ENCODE peak calls at places on chromosomes 12 and 14, in ten cellular contexts. K is substantia nigra; J is adrenal gland; P is lower lobe of right lung; Y is heart left ventricle; W is AG04450; S is A549; R is HepG2; V is CD8-positive, alpha-beta memory T cell; C is MM.1S. L is an unnamed sample.

GRCh38 chr12:119153477-119154434 is 25.0 kb upstream of the HSPB8 start:
- DNase-seq in K (no peak), J (peak; percentile 38), P (peak; percentile 81), Y (peak; percentile 50), W (no peak), S (no peak), R (no peak), V (no peak), C (peak; percentile 14), L (no peak)

GRCh38 chr12:50842637-50843493 is at the start of gene TMPRSS12:
- DNase-seq in K (no peak), J (peak; percentile 49), P (peak; percentile 62), Y (peak; percentile 29), W (no peak), S (no peak), R (no peak), V (no peak), C (no peak), L (no peak)

GRCh38 chr12:46629331-46630229 is 196.2 kb downstream of the SLC38A4 start:
- DNase-seq in K (no peak), J (no peak), P (no peak), Y (no peak), W (no peak), S (no peak), R (no peak), V (no peak), C (no peak), L (no peak)

GRCh38 chr12:18753481-18754117 is 15.7 kb downstream of the CAPZA3 start:
- DNase-seq in K (no peak), J (no peak), P (no peak), Y (peak; percentile 51), W (no peak), S (no peak), R (no peak), V (no peak), C (no peak), L (no peak)

GRCh38 chr12:10189653-10190052 is 10.8 kb downstream of the TMEM52B start:
- DNase-seq in K (no peak), J (no peak), P (no peak), Y (peak; percentile 31), W (no peak), S (no peak), R (no peak), V (no peak), C (no peak), L (no peak)

GRCh38 chr12:100956311-100956852 is 161.8 kb downstream of the ANO4 start:
- DNase-seq in K (no peak), J (peak; percentile 19), P (no peak), Y (no peak), W (no peak), S (no peak), R (no peak), V (no peak), C (peak; percentile 28), L (no peak)

GRCh38 chr12:113080692-113081091 is 24.2 kb downstream of the DTX1 start:
- DNase-seq in K (no peak), J (no peak), P (no peak), Y (no peak), W (no peak), S (no peak), R (no peak), V (no peak), C (no peak), L (no peak)

GRCh38 chr12:1162083-1162760 is 171.2 kb downstream of the ERC1 start:
- DNase-seq in K (no peak), J (no peak), P (no peak), Y (no peak), W (no peak), S (no peak), R (no peak), V (no peak), C (no peak), L (no peak)

GRCh38 chr14:41899416-41899815 is 292.7 kb downstream of the LRFN5 start:
- DNase-seq in K (no peak), J (no peak), P (no peak), Y (no peak), W (no peak), S (no peak), R (no peak), V (no peak), C (no peak), L (no peak)

GRCh38 chr12:96094201-96094600 is 58.8 kb upstream of the LTA4H start:
- DNase-seq in K (no peak), J (no peak), P (no peak), Y (peak; percentile 32), W (no peak), S (no peak), R (no peak), V (no peak), C (peak; percentile 46), L (no peak)

GRCh38 chr12:103857164-103857563 is 16.1 kb upstream of the NT5DC3 start:
- DNase-seq in K (no peak), J (no peak), P (no peak), Y (no peak), W (no peak), S (no peak), R (peak; percentile 30), V (no peak), C (no peak), L (no peak)
- H3K27ac ChIP-seq in K (no peak overlapping the region), J (no peak overlapping the region), P (no peak overlapping the region), Y (no peak overlapping the region), W (no peak overlapping the region), S (peak overlapping the region; percentile 86), R (peak overlapping the region; percentile 26), V (no peak overlapping the region), C (no peak overlapping the region), L (no peak overlapping the region)

DNA sequence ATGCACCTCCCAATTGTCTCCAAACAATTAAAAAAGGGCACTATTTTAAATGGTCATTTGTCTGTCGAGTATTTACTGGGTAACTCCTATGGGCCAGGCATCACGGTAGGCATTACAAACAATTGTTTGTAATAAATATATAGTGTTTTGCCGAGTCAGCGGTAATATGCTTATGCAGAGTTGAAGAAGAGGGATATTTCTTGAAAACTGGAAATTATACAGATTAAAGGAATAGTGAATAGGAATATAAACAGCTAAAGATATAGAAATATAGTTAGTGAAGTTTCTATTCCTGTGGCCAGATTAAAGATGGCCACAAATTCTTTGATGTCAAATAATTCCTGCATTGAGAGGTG is 13.5 kb upstream of the CRADD start:
- DNase-seq in K (no peak), J (no peak), P (no peak), Y (no peak), W (no peak), S (no peak), R (no peak), V (no peak), C (no peak), L (no peak)
- H3K27ac ChIP-seq in K (no peak overlapping the region), J (no peak overlapping the region), P (no peak overlapping the region), Y (no peak overlapping the region), W (no peak overlapping the region), S (no peak overlapping the region), R (peak overlapping the region; percentile 74), V (no peak overlapping the region), C (no peak overlapping the region), L (no peak overlapping the region)

DNA sequence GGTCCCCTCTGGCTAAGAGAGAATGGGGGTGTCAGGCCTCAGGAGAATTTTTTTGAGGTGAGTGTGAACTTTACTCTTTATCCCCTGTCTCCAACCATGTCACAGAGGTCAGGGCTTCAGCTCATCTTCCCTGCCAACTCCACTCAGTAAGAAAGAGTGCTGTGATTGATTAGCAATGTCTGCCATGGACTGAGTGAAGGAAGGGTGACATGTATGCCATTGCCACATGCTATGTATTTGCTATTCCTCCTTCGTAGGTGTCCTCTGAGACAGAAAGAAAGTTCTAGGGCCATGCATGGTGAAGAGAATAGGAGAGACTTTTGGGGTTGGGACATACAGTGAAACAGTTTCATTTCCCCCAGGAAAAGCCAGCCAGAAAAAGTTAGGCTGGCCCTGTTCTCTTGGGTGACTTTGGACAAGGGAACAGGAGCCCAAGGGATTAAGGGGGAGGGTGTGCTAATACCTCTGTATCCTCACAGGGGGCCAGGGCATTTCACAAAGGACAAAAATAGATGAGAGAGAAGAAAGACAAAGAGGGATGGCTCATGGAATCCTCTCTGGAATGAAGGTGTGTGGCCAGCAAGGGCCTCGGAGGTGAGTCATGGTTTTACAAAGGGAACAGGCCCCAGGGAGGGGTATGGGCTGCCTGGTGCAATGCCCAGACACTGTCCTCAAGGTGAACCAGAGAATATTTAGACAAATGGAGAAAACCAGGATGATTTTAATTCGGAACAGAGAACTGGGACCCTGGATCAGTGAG is 13.9 kb upstream of the MYL2 start:
- DNase-seq in K (no peak), J (peak; percentile 31), P (no peak), Y (peak; percentile 31), W (no peak), S (peak; percentile 80), R (peak; percentile 35), V (no peak), C (no peak), L (no peak)
- H3K27ac ChIP-seq in K (no peak overlapping the region), J (no peak overlapping the region), P (no peak overlapping the region), Y (peak overlapping the region; percentile 55), W (no peak overlapping the region), S (peak overlapping the region; percentile 83), R (no peak overlapping the region), V (no peak overlapping the region), C (no peak overlapping the region), L (no peak overlapping the region)

GRCh38 chr12:79186506-79186905 is 321.9 kb downstream of the SYT1 start:
- DNase-seq in K (no peak), J (no peak), P (no peak), Y (no peak), W (no peak), S (no peak), R (no peak), V (no peak), C (no peak), L (no peak)

GRCh38 chr12:79187032-79187431 is 322.5 kb downstream of the SYT1 start:
- DNase-seq in K (no peak), J (no peak), P (no peak), Y (no peak), W (no peak), S (no peak), R (no peak), V (no peak), C (peak; percentile 42), L (no peak)

GRCh38 chr12:79183946-79184345 is 319.4 kb downstream of the SYT1 start:
- DNase-seq in K (no peak), J (no peak), P (no peak), Y (no peak), W (no peak), S (no peak), R (no peak), V (no peak), C (no peak), L (no peak)

GRCh38 chr12:79183003-79183402 is 318.4 kb downstream of the SYT1 start:
- DNase-seq in K (no peak), J (no peak), P (no peak), Y (no peak), W (no peak), S (no peak), R (no peak), V (no peak), C (no peak), L (no peak)
- H3K27ac ChIP-seq in K (no peak overlapping the region), J (no peak overlapping the region), P (no peak overlapping the region), Y (no peak overlapping the region), W (no peak overlapping the region), S (no peak overlapping the region), R (no peak overlapping the region), V (no peak overlapping the region), C (no peak overlapping the region), L (no peak overlapping the region)

GRCh38 chr12:26523708-26524150 is 309.3 kb downstream of the ITPR2 start:
- DNase-seq in K (peak; percentile 71), J (peak; percentile 92), P (peak; percentile 91), Y (peak; percentile 93), W (peak; percentile 75), S (no peak), R (no peak), V (no peak), C (no peak), L (peak; percentile 94)
- H3K27ac ChIP-seq in K (peak overlapping the region; percentile 84), J (peak overlapping the region; percentile 69), P (peak overlapping the region; percentile 42), Y (peak overlapping the region; percentile 65), W (no peak overlapping the region), S (no peak overlapping the region), R (no peak overlapping the region), V (no peak overlapping the region), C (no peak overlapping the region), L (peak overlapping the region; percentile 67)

L was measured in tibial nerve.